ENCODE peak calls at places on chromosomes 1 and 21, in five cellular contexts. Y is IMR-90, C is H1, H is neuronal stem cell, J is H9. E is an unnamed sample.

GRCh38 chr1:75677443-75677842 is 47.1 kb upstream of the ACADM start:
- DNase-seq in H (no peak), C (no peak), Y (no peak), J (no peak), E (no peak)

GRCh38 chr1:248404024-248404423 is 1.2 kb downstream of the OR2T1 start:
- DNase-seq in H (peak), J (no peak), C (no peak), Y (peak), E (peak)

GRCh38 chr1:58392083-58392482 is 154.4 kb downstream of the OMA1 start:
- DNase-seq in C (no peak), Y (no peak), J (no peak), H (no peak), E (no peak)

GRCh38 chr1:65605621-65606020 is 185.2 kb downstream of the LEPR start:
- DNase-seq in C (no peak), Y (peak), J (no peak), H (no peak), E (peak)

GRCh38 chr1:147665521-147665920 is 4.8 kb downstream of the ACP6 start:
- DNase-seq in H (no peak), C (no peak), Y (no peak), J (no peak), E (peak)

GRCh38 chr1:205488074-205488723 is 16.3 kb upstream of the CDK18 start:
- DNase-seq in C (peak), J (peak), H (peak), Y (peak), E (peak)

GRCh38 chr21:25561668-25562641 is 45.3 kb downstream of the MRPL39 start:
- DNase-seq in H (peak), Y (peak), J (peak), C (peak), E (peak)

GRCh38 chr1:178311164-178311563 is 185.6 kb downstream of the CLEC20A start:
- DNase-seq in J (no peak), Y (peak), C (no peak), H (no peak), E (no peak)

GRCh38 chr1:189659731-189660130 is 817.9 kb downstream of the BRINP3 start:
- DNase-seq in J (no peak), Y (no peak), C (no peak), H (no peak), E (no peak)

GRCh38 chr1:23567629-23567995 is 8.3 kb upstream of the ID3 start:
- DNase-seq in Y (no peak), H (no peak), C (no peak), J (peak), E (no peak)

GRCh38 chr1:23566304-23566703 is 7.0 kb upstream of the ID3 start:
- DNase-seq in Y (no peak), C (no peak), H (no peak), J (peak), E (no peak)

GRCh38 chr1:23567996-23568607 is 8.8 kb upstream of the ID3 start:
- DNase-seq in H (peak), C (peak), Y (no peak), J (peak), E (no peak)

GRCh38 chr1:23570001-23570691 is 10.8 kb upstream of the ID3 start:
- DNase-seq in Y (no peak), H (no peak), J (no peak), C (no peak), E (no peak)

GRCh38 chr1:23568608-23569383 is 9.5 kb upstream of the ID3 start:
- DNase-seq in H (no peak), Y (no peak), C (no peak), J (peak), E (no peak)
- H3K14ac ChIP-seq in H (peak), Y (peak), C (no peak), J (peak), E (no peak)

GRCh38 chr1:55426156-55426555 is 211.0 kb upstream of the USP24 start:
- DNase-seq in H (no peak), J (no peak), C (no peak), Y (no peak), E (no peak)

GRCh38 chr1:55427576-55427975 is 212.4 kb upstream of the USP24 start:
- DNase-seq in H (no peak), J (no peak), C (no peak), Y (no peak), E (no peak)

GRCh38 chr1:55428944-55429931 is 214.1 kb upstream of the USP24 start:
- DNase-seq in J (peak), Y (peak), H (no peak), C (no peak), E (peak)

GRCh38 chr1:55426619-55427018 is 211.5 kb upstream of the USP24 start:
- DNase-seq in Y (peak), H (no peak), J (no peak), C (no peak), E (peak)

GRCh38 chr1:55428236-55428635 is 213.1 kb upstream of the USP24 start:
- DNase-seq in H (no peak), C (no peak), J (no peak), Y (no peak), E (peak)
- H3K18ac ChIP-seq in H (no peak), C (no peak), J (no peak), Y (peak), E (peak)

GRCh38 chr1:112836642-112837041 is 119.4 kb downstream of the SLC16A1 start:
- DNase-seq in H (no peak), C (no peak), Y (no peak), J (no peak), E (peak)

GRCh38 chr1:112841825-112842224 is 114.2 kb downstream of the SLC16A1 start:
- DNase-seq in Y (no peak), H (no peak), J (no peak), C (no peak), E (no peak)

GRCh38 chr1:112840631-112841624 is 115.1 kb downstream of the SLC16A1 start:
- DNase-seq in H (no peak), Y (no peak), C (no peak), J (no peak), E (no peak)
- H2BK15ac ChIP-seq in H (no peak), Y (no peak), C (no peak), J (no peak), E (no peak)

GRCh38 chr1:93702102-93702827 is 20.6 kb upstream of the BCAR3 start:
- DNase-seq in H (no peak), Y (no peak), J (peak), C (no peak), E (no peak)
- H3K14ac ChIP-seq in H (no peak), Y (peak), J (no peak), C (no peak), E (peak)

GRCh38 chr1:46303872-46304326 is 401 bp downstream of the UQCRH start:
- DNase-seq in J (no peak), Y (no peak), H (peak), C (no peak), E (no peak)
- H3K18ac ChIP-seq in J (peak), Y (no peak), H (no peak), C (peak), E (no peak)

GRCh38 chr1:229035054-229035747 is 235.7 kb upstream of the RAB4A start:
- DNase-seq in Y (no peak), H (no peak), J (no peak), C (no peak), E (no peak)
- H2BK15ac ChIP-seq in Y (no peak), H (no peak), J (no peak), C (no peak), E (no peak)

GRCh38 chr1:27603962-27604578 is at the start of gene AHDC1:
- DNase-seq in J (peak), H (peak), Y (peak), C (peak), E (peak)
- H3K14ac ChIP-seq in J (peak), H (peak), Y (peak), C (no peak), E (peak)

DNA sequence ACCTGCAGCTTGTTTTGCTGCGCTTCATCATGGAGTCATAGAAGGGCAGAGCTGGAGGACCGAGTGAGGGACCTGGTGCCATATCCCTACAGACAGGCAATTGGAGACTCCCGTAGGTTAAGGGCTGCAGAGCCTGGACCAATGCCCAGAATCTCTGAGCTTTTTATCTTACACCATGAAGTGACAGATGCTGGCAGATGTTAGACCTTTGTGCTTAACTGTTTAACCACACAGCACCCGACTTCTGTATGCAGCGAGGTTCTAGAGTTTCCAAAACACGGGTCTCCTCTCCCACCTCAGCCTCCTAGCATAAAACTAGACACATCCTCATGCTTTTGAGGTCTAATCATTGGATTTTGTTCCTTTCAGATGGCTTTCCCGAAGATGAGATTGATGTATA is 47.5 kb downstream of the B3GALT5 start:
- DNase-seq in J (no peak), Y (peak), C (no peak), H (no peak), E (peak)
- H3K18ac ChIP-seq in J (no peak), Y (peak), C (no peak), H (no peak), E (no peak)

GRCh38 chr1:209493584-209493983 is 89.9 kb upstream of the CAMK1G start:
- DNase-seq in Y (no peak), H (no peak), C (no peak), J (no peak), E (peak)

GRCh38 chr1:209490013-209490412 is 93.5 kb upstream of the CAMK1G start:
- DNase-seq in J (no peak), H (no peak), Y (peak), C (no peak), E (peak)

GRCh38 chr1:209491496-209491895 is 92.0 kb upstream of the CAMK1G start:
- DNase-seq in C (no peak), Y (no peak), H (no peak), J (peak), E (no peak)

GRCh38 chr1:209491031-209491430 is 92.5 kb upstream of the CAMK1G start:
- DNase-seq in C (no peak), J (no peak), Y (no peak), H (no peak), E (no peak)

GRCh38 chr1:209491897-209492296 is 91.6 kb upstream of the CAMK1G start:
- DNase-seq in C (no peak), Y (no peak), H (no peak), J (peak), E (no peak)
- H2BK15ac ChIP-seq in C (no peak), Y (no peak), H (no peak), J (no peak), E (no peak)

GRCh38 chr1:30762931-30763653 is 5.5 kb upstream of the LAPTM5 start:
- DNase-seq in H (no peak), Y (no peak), J (no peak), C (no peak), E (no peak)

GRCh38 chr1:30761312-30762151 is 4.0 kb upstream of the LAPTM5 start:
- DNase-seq in Y (no peak), H (no peak), J (no peak), C (no peak), E (peak)

GRCh38 chr1:30760596-30761311 is 3.2 kb upstream of the LAPTM5 start:
- DNase-seq in J (no peak), H (no peak), Y (no peak), C (no peak), E (no peak)

GRCh38 chr1:30763654-30764248 is 6.2 kb upstream of the LAPTM5 start:
- DNase-seq in Y (peak), C (no peak), J (no peak), H (no peak), E (peak)

GRCh38 chr1:30762152-30762930 is 4.8 kb upstream of the LAPTM5 start:
- DNase-seq in Y (no peak), J (no peak), C (no peak), H (no peak), E (peak)
- H3K14ac ChIP-seq in Y (no peak), J (no peak), C (no peak), H (no peak), E (no peak)